ENCODE peak calls at places on chromosome 11, in eight cellular contexts. C is neuronal stem cell, S is fibroblast of lung, B is endothelial cell of umbilical vein, A is kidney, J is HCT116, P is GM23248, N is mesendoderm. O is an unnamed sample.

GRCh38 chr11:32575070-32575469 is 8.6 kb upstream of the EIF3M start:
- DNase-seq in S (no peak), C (no peak), N (peak; percentile 93), P (no peak), J (no peak), B (no peak), A (no peak), O (no peak)

GRCh38 chr11:73473252-73473651 is 97.1 kb downstream of the RELT start:
- DNase-seq in J (no peak), S (no peak), A (no peak), N (no peak), B (no peak), C (no peak), P (no peak), O (no peak)

GRCh38 chr11:46322759-46323158 is 24.5 kb upstream of the DGKZ start:
- DNase-seq in B (no peak), C (no peak), S (peak; percentile 59), N (no peak), P (peak; percentile 74), J (peak; percentile 45), A (no peak), O (peak; percentile 43)

GRCh38 chr11:1231396-1232327 is 8.8 kb downstream of the MUC5B start:
- DNase-seq in N (no peak), B (no peak), S (no peak), C (no peak), P (no peak), A (peak; percentile 62), J (no peak), O (no peak)

GRCh38 chr11:133809525-133810178 is 35.7 kb downstream of the SPATA19 start:
- DNase-seq in C (no peak), S (no peak), A (no peak), P (no peak), J (no peak), B (no peak), N (peak; percentile 91), O (no peak)

GRCh38 chr11:68003846-68004550 is at the start of gene UNC93B1:
- DNase-seq in C (peak; percentile 47), S (peak; percentile 77), B (peak; percentile 70), P (peak; percentile 87), N (peak; percentile 86), A (peak; percentile 97), J (peak; percentile 67), O (peak; percentile 85)

GRCh38 chr11:23957309-23957708 is 539.5 kb upstream of the LUZP2 start:
- DNase-seq in B (no peak), A (no peak), J (no peak), S (peak; percentile 51), P (no peak), C (no peak), N (no peak), O (no peak)

GRCh38 chr11:106286881-106287504 is 209.5 kb downstream of the AASDHPPT start:
- DNase-seq in J (no peak), C (no peak), A (no peak), P (no peak), S (no peak), N (peak; percentile 78), B (no peak), O (no peak)

GRCh38 chr11:88596786-88597185 is 259.2 kb upstream of the CTSC start:
- DNase-seq in S (no peak), B (no peak), J (no peak), N (no peak), C (no peak), P (peak; percentile 8), A (no peak), O (no peak)

GRCh38 chr11:70007796-70008195 is 70.3 kb upstream of the ANO1 start:
- DNase-seq in S (no peak), P (no peak), J (no peak), A (no peak), B (no peak), N (no peak), C (no peak), O (no peak)

DNA sequence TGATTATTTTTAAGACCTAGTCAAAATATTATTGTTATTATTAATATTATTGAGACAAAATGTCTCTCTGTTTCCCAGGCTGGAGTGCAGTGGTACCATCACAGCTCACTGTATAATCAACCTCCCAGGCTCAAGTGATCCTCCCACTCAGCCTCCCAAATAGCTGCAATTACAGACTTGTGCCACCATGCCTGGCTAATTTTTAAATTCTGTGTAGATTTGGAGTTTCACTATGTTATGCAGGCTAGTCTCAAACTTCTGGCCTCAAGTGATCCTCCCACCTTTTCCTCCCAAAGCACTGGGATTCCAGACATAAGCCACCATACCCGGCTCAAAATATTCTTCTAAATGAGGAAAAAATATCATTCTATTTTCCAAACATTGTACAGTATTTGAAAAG is 37.0 kb downstream of the SLC36A4 start:
- DNase-seq in N (no peak), B (no peak), J (no peak), A (no peak), S (no peak), P (peak; percentile 1), C (no peak), O (no peak)
- H3K36me3 ChIP-seq in N (no peaks in the 10 kb centered on the region), B (peaks cover 2% of the 10 kb centered on the region), J (no peaks in the 10 kb centered on the region), A (peaks cover 4% of the 10 kb centered on the region), S (peaks cover 1% of the 10 kb centered on the region), P (peaks cover 10% of the 10 kb centered on the region), C (peaks cover 87% of the 10 kb centered on the region), O (peaks cover 61% of the 10 kb centered on the region)

GRCh38 chr11:113476553-113476952 is 1.4 kb upstream of the DRD2 start:
- DNase-seq in N (no peak), B (no peak), J (no peak), S (no peak), A (no peak), P (no peak), C (no peak), O (no peak)

GRCh38 chr11:113475160-113475761 is at the start of gene DRD2:
- DNase-seq in A (no peak), J (no peak), P (peak; percentile 42), N (peak; percentile 19), C (peak; percentile 27), B (no peak), S (no peak), O (peak; percentile 0)

GRCh38 chr11:113473983-113474361 is 1.2 kb downstream of the DRD2 start:
- DNase-seq in S (no peak), J (no peak), B (no peak), N (no peak), A (no peak), P (no peak), C (no peak), O (no peak)

GRCh38 chr11:113477321-113477720 is 2.1 kb upstream of the DRD2 start:
- DNase-seq in C (no peak), P (no peak), B (no peak), N (peak; percentile 44), A (no peak), S (no peak), J (no peak), O (no peak)

GRCh38 chr11:113474362-113475159 is 637 bp downstream of the DRD2 start:
- DNase-seq in S (peak; percentile 73), B (peak; percentile 64), J (no peak), P (peak; percentile 78), A (peak; percentile 89), C (peak; percentile 95), N (peak; percentile 95), O (peak; percentile 83)
- H3K4me3 ChIP-seq in S (no peak overlapping the region), B (no peak overlapping the region), J (no peak overlapping the region), P (no peak overlapping the region), A (no peak overlapping the region), C (peak overlapping the region; percentile 69), N (no peak overlapping the region), O (no peak overlapping the region)

GRCh38 chr11:77146261-77147035 is 18.4 kb downstream of the MYO7A start:
- DNase-seq in B (no peak), S (no peak), N (no peak), A (peak; percentile 63), J (no peak), P (no peak), C (no peak), O (no peak)

GRCh38 chr11:77148963-77149715 is 21.1 kb downstream of the MYO7A start:
- DNase-seq in B (no peak), A (peak; percentile 63), J (no peak), C (no peak), N (no peak), P (no peak), S (no peak), O (no peak)

GRCh38 chr11:77149716-77150392 is 21.8 kb downstream of the MYO7A start:
- DNase-seq in P (no peak), A (peak; percentile 53), C (no peak), B (no peak), N (no peak), S (no peak), J (no peak), O (no peak)

GRCh38 chr11:77147036-77147315 is 18.9 kb downstream of the MYO7A start:
- DNase-seq in N (no peak), C (no peak), S (no peak), A (peak; percentile 32), B (no peak), J (no peak), P (no peak), O (no peak)

DNA sequence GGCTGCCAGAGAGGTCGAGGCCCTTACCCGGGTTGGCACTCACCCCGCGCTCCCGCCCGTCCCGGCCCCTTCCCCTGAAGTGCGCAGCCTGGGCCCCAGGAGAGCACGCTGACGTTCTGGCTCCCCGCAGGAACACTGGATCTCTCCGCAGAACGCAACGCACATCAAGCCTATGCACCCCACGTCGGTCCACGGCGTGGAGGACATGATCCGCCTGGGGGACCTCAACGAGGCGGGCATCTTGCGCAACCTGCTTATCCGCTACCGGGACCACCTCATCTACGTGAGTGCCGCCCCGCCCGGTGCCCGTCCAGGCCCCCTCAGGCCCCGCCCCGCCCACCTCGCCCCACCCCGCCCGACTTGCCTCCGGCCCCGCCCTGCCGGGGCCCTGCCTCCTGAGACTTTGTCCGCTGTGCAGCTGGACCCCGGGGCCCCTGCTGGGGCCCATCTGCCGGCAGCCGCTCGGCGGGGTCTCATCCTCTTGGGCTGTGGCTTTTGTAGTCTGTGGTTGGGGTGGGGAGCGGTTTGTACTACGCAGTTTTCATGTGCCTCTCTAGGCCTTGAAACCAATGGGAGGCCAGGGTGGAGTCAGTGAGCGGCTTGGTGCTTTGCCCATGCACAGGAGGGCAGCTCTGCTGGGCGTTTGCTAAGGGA is 19.7 kb downstream of the MYO7A start:
- DNase-seq in C (no peak), J (no peak), P (peak; percentile 53), N (peak; percentile 52), A (peak; percentile 68), S (peak; percentile 28), B (no peak), O (no peak)
- H3K9ac ChIP-seq in C (peak overlapping the region; percentile 82), J (no peak overlapping the region), P (peak overlapping the region; percentile 49), N (peak overlapping the region; percentile 60), A (no peak overlapping the region), S (no peak overlapping the region), B (no peak overlapping the region), O (no peak overlapping the region)

DNA sequence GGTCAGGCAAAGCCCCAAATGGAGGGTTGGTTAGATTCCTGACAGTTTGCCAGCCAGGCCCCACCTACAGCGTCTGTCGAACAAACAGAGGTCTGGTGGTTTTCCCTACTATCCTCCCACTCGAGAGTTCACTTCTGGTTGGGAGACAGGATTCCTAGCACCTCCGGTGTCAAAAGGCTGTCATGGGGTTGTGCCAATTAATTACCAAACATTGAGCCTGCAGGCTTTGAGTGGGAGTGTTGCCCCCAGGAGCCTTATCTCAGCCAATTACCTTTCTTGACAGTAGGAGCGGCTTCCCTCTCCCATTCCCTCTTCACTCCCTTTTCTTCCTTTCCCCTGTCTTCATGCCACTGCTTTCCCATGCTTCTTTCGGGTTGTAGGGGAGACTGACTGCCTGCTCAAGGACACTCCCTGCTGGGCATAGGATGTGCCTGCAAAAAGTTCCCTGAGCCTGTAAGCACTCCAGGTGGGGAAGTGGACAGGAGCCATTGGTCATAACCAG is 4.7 kb upstream of the TTC36 start:
- DNase-seq in S (peak; percentile 28), J (no peak), C (no peak), A (no peak), B (peak; percentile 28), N (peak; percentile 89), P (peak; percentile 58), O (peak; percentile 33)
- H3K36me3 ChIP-seq in S (peaks cover 15% of the 10 kb centered on the region), J (peaks cover 20% of the 10 kb centered on the region), C (peaks cover 93% of the 10 kb centered on the region), A (peaks cover 33% of the 10 kb centered on the region), B (peaks cover 28% of the 10 kb centered on the region), N (peaks cover 21% of the 10 kb centered on the region), P (peaks cover 39% of the 10 kb centered on the region), O (peaks cover 65% of the 10 kb centered on the region)

GRCh38 chr11:96524475-96524874 is 134.7 kb downstream of the JRKL start:
- DNase-seq in J (no peak), S (peak; percentile 4), N (no peak), B (no peak), A (no peak), C (no peak), P (peak; percentile 1), O (peak; percentile 5)
- H3K4me3 ChIP-seq in J (no peak overlapping the region), S (no peak overlapping the region), N (no peak overlapping the region), B (no peak overlapping the region), A (no peak overlapping the region), C (no peak overlapping the region), P (no peak overlapping the region), O (peak overlapping the region; percentile 37)